ENCODE peak calls at places on chromosomes 4 and X, in nine cellular contexts. Z, L, K, D, U, A, N, S and W are unnamed samples.

GRCh38 chr4:124631760-124632159 is 80.8 kb downstream of the ANKRD50 start:
- DNase-seq in Z (peak), L (peak), K (peak), D (peak), U (no peak), A (peak), N (peak), S (peak), W (no peak)

GRCh38 chr4:141350122-141350904 is 129.6 kb downstream of the ZNF330 start:
- DNase-seq in Z (peak), L (peak), K (no peak), D (no peak), U (no peak), A (peak), N (no peak), S (peak), W (no peak)

GRCh38 chrX:34848281-34848680 is 94.3 kb upstream of the FAM47B start:
- DNase-seq in Z (peak), L (no peak), K (no peak), D (no peak), U (no peak), A (no peak), N (no peak), S (peak), W (no peak)

GRCh38 chr4:184157322-184157721 is 60.4 kb downstream of the ENPP6 start:
- DNase-seq in Z (no peak), L (no peak), K (no peak), D (no peak), U (no peak), A (no peak), N (no peak), S (no peak), W (no peak)

GRCh38 chrX:10199212-10199611 is 42.4 kb downstream of the CLCN4 start:
- DNase-seq in Z (peak), L (no peak), K (peak), D (no peak), U (no peak), A (no peak), N (peak), S (no peak), W (no peak)

GRCh38 chr4:8537041-8537461 is 43.1 kb upstream of the GPR78 start:
- DNase-seq in Z (peak), L (peak), K (no peak), D (peak), U (no peak), A (peak), N (peak), S (peak), W (no peak)

GRCh38 chr4:119559044-119559647 is 69.5 kb downstream of the PDE5A start:
- DNase-seq in Z (peak), L (no peak), K (peak), D (no peak), U (peak), A (peak), N (peak), S (peak), W (no peak)

GRCh38 chr4:142316913-142317312 is 529.2 kb downstream of the INPP4B start:
- DNase-seq in Z (no peak), L (no peak), K (no peak), D (no peak), U (no peak), A (no peak), N (no peak), S (no peak), W (no peak)

GRCh38 chrX:134258202-134258601 is 21.2 kb downstream of the CCDC160 start:
- DNase-seq in Z (no peak), L (no peak), K (no peak), D (no peak), U (no peak), A (no peak), N (no peak), S (no peak), W (no peak)

GRCh38 chr4:104860227-104861123 is 286.2 kb upstream of the TET2 start:
- DNase-seq in Z (peak), L (peak), K (peak), D (peak), U (peak), A (peak), N (peak), S (peak), W (peak)

GRCh38 chr4:2996437-2996836 is 33.1 kb downstream of the GRK4 start:
- DNase-seq in Z (no peak), L (no peak), K (no peak), D (no peak), U (no peak), A (no peak), N (no peak), S (no peak), W (no peak)

GRCh38 chr4:10075953-10076391 is 40.6 kb downstream of the WDR1 start:
- DNase-seq in Z (no peak), L (no peak), K (no peak), D (no peak), U (no peak), A (no peak), N (no peak), S (no peak), W (no peak)

GRCh38 chrX:103404225-103405008 is 28.1 kb downstream of the BEX3 start:
- DNase-seq in Z (peak), L (peak), K (peak), D (peak), U (no peak), A (peak), N (peak), S (peak), W (no peak)

GRCh38 chr4:77449162-77449561 is 156.5 kb upstream of the CXCL13 start:
- DNase-seq in Z (no peak), L (no peak), K (no peak), D (no peak), U (no peak), A (no peak), N (no peak), S (no peak), W (no peak)

GRCh38 chr4:173735585-173735984 is 205.6 kb upstream of the HAND2 start:
- DNase-seq in Z (no peak), L (no peak), K (no peak), D (no peak), U (no peak), A (no peak), N (no peak), S (no peak), W (no peak)

GRCh38 chrX:109619816-109620215 is 5.2 kb downstream of the KCNE5 start:
- DNase-seq in Z (no peak), L (no peak), K (no peak), D (no peak), U (no peak), A (no peak), N (peak), S (no peak), W (no peak)

GRCh38 chr4:666436-666810 is 7.7 kb downstream of the ATP5ME start:
- DNase-seq in Z (no peak), L (no peak), K (no peak), D (no peak), U (no peak), A (no peak), N (no peak), S (no peak), W (no peak)